ENCODE peak calls at places on chromosomes 16 and 17, in eight cellular contexts. U is Daoy; M is effector memory CD8-positive, alpha-beta T cell; A is NCI-H146; C is fibroblast of pulmonary artery; Q is fibroblast of gingiva; O is H7; K is neuronal stem cell. B is an unnamed sample.

GRCh38 chr17:7177210-7177953 is 1.8 kb downstream of the ASGR1 start:
- DNase-seq in U (peak), M (peak), A (peak), C (peak), Q (peak), O (peak), K (peak), B (peak)

GRCh38 chr17:41163828-41164227 is 3.3 kb upstream of the KRTAP4-4 start:
- DNase-seq in U (no peak), M (no peak), A (no peak), C (no peak), Q (no peak), O (no peak), K (no peak), B (no peak)

GRCh38 chr17:6096201-6097004 is 26.2 kb downstream of the WSCD1 start:
- DNase-seq in U (no peak), M (no peak), A (no peak), C (no peak), Q (no peak), O (peak), K (no peak), B (no peak)

GRCh38 chr16:82481455-82481854 is 145.3 kb upstream of the CDH13 start:
- DNase-seq in U (peak), M (no peak), A (no peak), C (no peak), Q (no peak), O (no peak), K (no peak), B (no peak)

GRCh38 chr17:35142467-35142796 is 329 bp upstream of the NLE1 start:
- DNase-seq in U (no peak), M (no peak), A (no peak), C (no peak), Q (no peak), O (no peak), K (no peak), B (no peak)

GRCh38 chr17:42883802-42884553 is 16.6 kb upstream of the G6PC1 start:
- DNase-seq in U (peak), M (no peak), A (no peak), C (no peak), Q (no peak), O (no peak), K (no peak), B (no peak)

GRCh38 chr17:10646393-10646990 is 10.6 kb downstream of the MYH3 start:
- DNase-seq in U (peak), M (peak), A (peak), C (peak), Q (peak), O (peak), K (peak), B (peak)

GRCh38 chr17:33385713-33386112 is 92.6 kb upstream of the ASIC2 start:
- DNase-seq in U (no peak), M (no peak), A (no peak), C (no peak), Q (no peak), O (no peak), K (no peak), B (no peak)

GRCh38 chr16:56748826-56749225 is 18.9 kb downstream of the NUP93 start:
- DNase-seq in U (no peak), M (no peak), A (no peak), C (no peak), Q (no peak), O (no peak), K (no peak), B (no peak)

GRCh38 chr17:28728364-28729200 is at the start of gene NEK8:
- DNase-seq in U (peak), M (peak), A (peak), C (peak), Q (peak), O (peak), K (peak), B (peak)

GRCh38 chr17:55783684-55784245 is 32.9 kb downstream of the PCTP start:
- DNase-seq in U (peak), M (no peak), A (no peak), C (peak), Q (peak), O (no peak), K (no peak), B (no peak)

GRCh38 chr17:75681289-75681688 is 14.2 kb downstream of the SAP30BP start:
- DNase-seq in U (peak), M (no peak), A (no peak), C (no peak), Q (peak), O (no peak), K (no peak), B (no peak)

GRCh38 chr16:28098959-28099945 is 35.7 kb upstream of the GSG1L start:
- DNase-seq in U (no peak), M (no peak), A (no peak), C (no peak), Q (no peak), O (peak), K (no peak), B (no peak)

GRCh38 chr16:57999366-57999970 is 1.0 kb downstream of the ZNF319 start:
- DNase-seq in U (peak), M (peak), A (no peak), C (peak), Q (no peak), O (peak), K (no peak), B (no peak)

GRCh38 chr16:65950211-65950610 is 416.3 kb upstream of the CDH5 start:
- DNase-seq in U (no peak), M (no peak), A (no peak), C (no peak), Q (no peak), O (no peak), K (no peak), B (no peak)

GRCh38 chr17:34584805-34585416 is 5.5 kb downstream of the TMEM132E start:
- DNase-seq in U (peak), M (no peak), A (no peak), C (peak), Q (no peak), O (peak), K (no peak), B (no peak)

GRCh38 chr17:1532836-1533602 is 16.6 kb upstream of the INPP5K start:
- DNase-seq in U (peak), M (peak), A (no peak), C (peak), Q (no peak), O (peak), K (no peak), B (peak)

GRCh38 chr17:37488009-37488604 is 1.6 kb upstream of the DUSP14 start:
- DNase-seq in U (peak), M (no peak), A (peak), C (peak), Q (peak), O (peak), K (no peak), B (no peak)

GRCh38 chr17:32627233-32628008 is 140.6 kb downstream of the CDK5R1 start:
- DNase-seq in U (peak), M (no peak), A (peak), C (peak), Q (peak), O (peak), K (peak), B (no peak)

GRCh38 chr17:44069974-44070454 is 521 bp upstream of the G6PC3 start:
- DNase-seq in U (no peak), M (no peak), A (no peak), C (peak), Q (no peak), O (peak), K (no peak), B (no peak)

GRCh38 chr17:4583796-4584124 is 569 bp upstream of the SMTNL2 start:
- DNase-seq in U (peak), M (no peak), A (peak), C (no peak), Q (no peak), O (peak), K (no peak), B (no peak)

GRCh38 chr17:27552467-27552779 is 78.6 kb upstream of the LGALS9 start:
- DNase-seq in U (peak), M (no peak), A (no peak), C (peak), Q (peak), O (no peak), K (no peak), B (no peak)

GRCh38 chr16:81723098-81723723 is 55.9 kb upstream of the PLCG2 start:
- DNase-seq in U (peak), M (peak), A (peak), C (peak), Q (peak), O (peak), K (peak), B (no peak)

GRCh38 chr16:3121843-3122467 is 9.6 kb downstream of the ZNF205 start:
- DNase-seq in U (no peak), M (no peak), A (no peak), C (peak), Q (no peak), O (no peak), K (no peak), B (no peak)

GRCh38 chr17:20989481-20989880 is 53.3 kb downstream of the USP22 start:
- DNase-seq in U (no peak), M (no peak), A (no peak), C (no peak), Q (no peak), O (peak), K (no peak), B (no peak)

GRCh38 chr16:82088483-82088882 is 53.4 kb downstream of the HSD17B2 start:
- DNase-seq in U (no peak), M (no peak), A (no peak), C (no peak), Q (no peak), O (no peak), K (no peak), B (no peak)

GRCh38 chr17:50785942-50786570 is 18.7 kb upstream of the ANKRD40CL start:
- DNase-seq in U (no peak), M (no peak), A (no peak), C (peak), Q (peak), O (no peak), K (no peak), B (no peak)

GRCh38 chr16:854808-855410 is 54.4 kb upstream of the GNG13 start:
- DNase-seq in U (no peak), M (no peak), A (no peak), C (no peak), Q (no peak), O (no peak), K (no peak), B (no peak)

GRCh38 chr16:85556456-85557082 is 56.6 kb upstream of the GSE1 start:
- DNase-seq in U (peak), M (peak), A (peak), C (no peak), Q (no peak), O (peak), K (no peak), B (peak)

GRCh38 chr17:63706346-63707102 is 6.6 kb upstream of the LIMD2 start:
- DNase-seq in U (no peak), M (no peak), A (no peak), C (no peak), Q (no peak), O (no peak), K (no peak), B (no peak)